ENCODE peak calls at places on chromosomes 11 and 22, in seven cellular contexts. One of them, this sample, is unnamed. For H3K4me1, the result is how much of the 10 kb centered on the place peaks cover.

GRCh38 chr11:27705873-27706820 is 5.9 kb upstream of the BDNF start:
- DNase-seq in upper lobe of right lung: no peak
- DNase-seq in body of pancreas: peak
- DNase-seq in endodermal cell: peak
- DNase-seq in neural progenitor cell: peak
- DNase-seq in pancreas: no peak
- DNase-seq in astrocyte: peak
- DNase-seq in this sample: no peak

GRCh38 chr11:1072116-1072820 is 2.4 kb upstream of the MUC2 start:
- DNase-seq in neural progenitor cell: no peak
- DNase-seq in endodermal cell: no peak
- DNase-seq in astrocyte: peak
- DNase-seq in upper lobe of right lung: peak
- DNase-seq in body of pancreas: peak
- DNase-seq in pancreas: peak
- DNase-seq in this sample: no peak

GRCh38 chr11:61883327-61883726 is 8.0 kb downstream of the FADS3 start:
- DNase-seq in endodermal cell: no peak
- DNase-seq in neural progenitor cell: no peak
- DNase-seq in astrocyte: no peak
- DNase-seq in pancreas: no peak
- DNase-seq in body of pancreas: no peak
- DNase-seq in upper lobe of right lung: no peak
- DNase-seq in this sample: no peak

GRCh38 chr11:69440876-69441275 is 40.6 kb upstream of the LINC01488 start:
- DNase-seq in pancreas: peak
- DNase-seq in body of pancreas: no peak
- DNase-seq in astrocyte: no peak
- DNase-seq in neural progenitor cell: no peak
- DNase-seq in endodermal cell: no peak
- DNase-seq in upper lobe of right lung: no peak
- DNase-seq in this sample: no peak

GRCh38 chr11:69908511-69909220 is 89.5 kb upstream of the FGF3 start:
- DNase-seq in endodermal cell: no peak
- DNase-seq in upper lobe of right lung: peak
- DNase-seq in body of pancreas: no peak
- DNase-seq in astrocyte: no peak
- DNase-seq in pancreas: peak
- DNase-seq in neural progenitor cell: no peak
- DNase-seq in this sample: no peak

GRCh38 chr11:110777765-110778164 is 65.5 kb upstream of the ARHGAP20 start:
- DNase-seq in body of pancreas: no peak
- DNase-seq in astrocyte: peak
- DNase-seq in neural progenitor cell: no peak
- DNase-seq in endodermal cell: no peak
- DNase-seq in upper lobe of right lung: no peak
- DNase-seq in pancreas: no peak
- DNase-seq in this sample: peak

GRCh38 chr11:73366265-73366610 is 10.0 kb upstream of the RELT start:
- DNase-seq in endodermal cell: no peak
- DNase-seq in astrocyte: no peak
- DNase-seq in body of pancreas: no peak
- DNase-seq in pancreas: no peak
- DNase-seq in neural progenitor cell: no peak
- DNase-seq in upper lobe of right lung: no peak
- DNase-seq in this sample: no peak

GRCh38 chr22:45553333-45554039 is 50.8 kb downstream of the FBLN1 start:
- DNase-seq in body of pancreas: peak
- DNase-seq in endodermal cell: peak
- DNase-seq in upper lobe of right lung: peak
- DNase-seq in pancreas: no peak
- DNase-seq in neural progenitor cell: peak
- DNase-seq in astrocyte: peak
- DNase-seq in this sample: peak

GRCh38 chr11:100592619-100593309 is 94.3 kb upstream of the ARHGAP42 start:
- DNase-seq in body of pancreas: no peak
- DNase-seq in pancreas: no peak
- DNase-seq in upper lobe of right lung: no peak
- DNase-seq in astrocyte: no peak
- DNase-seq in endodermal cell: no peak
- DNase-seq in neural progenitor cell: no peak
- DNase-seq in this sample: no peak

GRCh38 chr22:36385491-36386350 is 2.0 kb downstream of the MYH9 start:
- DNase-seq in pancreas: peak
- DNase-seq in astrocyte: no peak
- DNase-seq in neural progenitor cell: peak
- DNase-seq in endodermal cell: no peak
- DNase-seq in body of pancreas: peak
- DNase-seq in upper lobe of right lung: peak
- DNase-seq in this sample: no peak

GRCh38 chr11:61509058-61510029 is 795 bp downstream of the LRRC10B start:
- DNase-seq in endodermal cell: peak
- DNase-seq in upper lobe of right lung: peak
- DNase-seq in body of pancreas: peak
- DNase-seq in astrocyte: peak
- DNase-seq in neural progenitor cell: peak
- DNase-seq in pancreas: peak
- DNase-seq in this sample: peak

GRCh38 chr11:78586452-78587046 is 11.9 kb upstream of the NARS2 start:
- DNase-seq in neural progenitor cell: no peak
- DNase-seq in pancreas: no peak
- DNase-seq in astrocyte: no peak
- DNase-seq in upper lobe of right lung: no peak
- DNase-seq in body of pancreas: no peak
- DNase-seq in endodermal cell: no peak
- DNase-seq in this sample: no peak

GRCh38 chr22:42173183-42173926 is 42.7 kb upstream of the CYP2D6 start:
- DNase-seq in endodermal cell: no peak
- DNase-seq in body of pancreas: no peak
- DNase-seq in neural progenitor cell: no peak
- DNase-seq in upper lobe of right lung: no peak
- DNase-seq in astrocyte: no peak
- DNase-seq in pancreas: no peak
- DNase-seq in this sample: no peak

GRCh38 chr22:29780781-29781676 is 13.9 kb downstream of the UQCR10 start:
- DNase-seq in neural progenitor cell: no peak
- DNase-seq in upper lobe of right lung: no peak
- DNase-seq in pancreas: no peak
- DNase-seq in endodermal cell: peak
- DNase-seq in astrocyte: peak
- DNase-seq in body of pancreas: no peak
- DNase-seq in this sample: peak

GRCh38 chr22:50544078-50544745 is 1.5 kb upstream of the KLHDC7B start:
- DNase-seq in astrocyte: peak
- DNase-seq in pancreas: peak
- DNase-seq in upper lobe of right lung: peak
- DNase-seq in endodermal cell: peak
- DNase-seq in neural progenitor cell: peak
- DNase-seq in body of pancreas: peak
- DNase-seq in this sample: peak

GRCh38 chr11:131300304-131300703 is 70.1 kb upstream of the NTM start:
- DNase-seq in neural progenitor cell: no peak
- DNase-seq in pancreas: no peak
- DNase-seq in body of pancreas: no peak
- DNase-seq in astrocyte: peak
- DNase-seq in upper lobe of right lung: no peak
- DNase-seq in endodermal cell: no peak
- DNase-seq in this sample: no peak

GRCh38 chr11:46342237-46342636 is 5.0 kb upstream of the DGKZ start:
- DNase-seq in endodermal cell: peak
- DNase-seq in astrocyte: no peak
- DNase-seq in neural progenitor cell: no peak
- DNase-seq in upper lobe of right lung: no peak
- DNase-seq in body of pancreas: no peak
- DNase-seq in pancreas: no peak
- DNase-seq in this sample: no peak

DNA sequence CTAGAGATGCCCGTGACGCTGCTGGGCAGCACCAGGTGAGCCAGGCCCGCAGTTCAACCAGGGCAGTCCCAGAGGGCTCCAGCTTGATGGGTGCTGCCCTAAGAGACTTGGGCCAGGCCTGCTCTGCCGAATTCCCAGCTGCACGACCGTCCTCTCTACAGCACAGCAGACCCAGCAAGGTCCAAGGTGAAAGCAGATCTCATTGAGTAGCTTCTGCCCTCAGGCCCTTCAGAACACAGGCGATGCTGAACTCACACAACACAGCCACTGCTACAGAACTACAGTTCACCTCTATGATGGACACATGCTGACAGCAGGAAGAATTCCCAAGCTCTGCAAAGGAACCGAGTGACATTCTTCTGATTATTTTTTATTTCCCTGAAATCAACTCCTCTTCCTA is 81.6 kb downstream of the MICAL3 start:
- DNase-seq in pancreas: no peak
- DNase-seq in body of pancreas: no peak
- DNase-seq in upper lobe of right lung: no peak
- DNase-seq in astrocyte: no peak
- DNase-seq in endodermal cell: no peak
- DNase-seq in neural progenitor cell: no peak
- DNase-seq in this sample: no peak
- H3K27ac ChIP-seq in pancreas: no peak
- H3K27ac ChIP-seq in body of pancreas: peak
- H3K27ac ChIP-seq in upper lobe of right lung: no peak
- H3K27ac ChIP-seq in astrocyte: no peak
- H3K27ac ChIP-seq in endodermal cell: no peak
- H3K27ac ChIP-seq in neural progenitor cell: no peak
- H3K27ac ChIP-seq in this sample: no peak

GRCh38 chr11:47516155-47516554 is 36.8 kb downstream of the CELF1 start:
- DNase-seq in neural progenitor cell: no peak
- DNase-seq in endodermal cell: no peak
- DNase-seq in pancreas: no peak
- DNase-seq in upper lobe of right lung: no peak
- DNase-seq in astrocyte: no peak
- DNase-seq in body of pancreas: no peak
- DNase-seq in this sample: no peak
- H3K4me1 ChIP-seq in neural progenitor cell: under half
- H3K4me1 ChIP-seq in endodermal cell: under half
- H3K4me1 ChIP-seq in pancreas: under half
- H3K4me1 ChIP-seq in upper lobe of right lung: half or more
- H3K4me1 ChIP-seq in astrocyte: under half
- H3K4me1 ChIP-seq in body of pancreas: under half
- H3K4me1 ChIP-seq in this sample: half or more

GRCh38 chr11:115912484-115912945 is 408.3 kb upstream of the CADM1 start:
- DNase-seq in endodermal cell: peak
- DNase-seq in pancreas: no peak
- DNase-seq in neural progenitor cell: peak
- DNase-seq in astrocyte: no peak
- DNase-seq in upper lobe of right lung: no peak
- DNase-seq in body of pancreas: no peak
- DNase-seq in this sample: no peak
- TF ChIP-seq CTCF in endodermal cell: peak
- TF ChIP-seq CTCF in pancreas: no peak
- TF ChIP-seq CTCF in neural progenitor cell: peak
- TF ChIP-seq CTCF in astrocyte: peak
- TF ChIP-seq CTCF in upper lobe of right lung: no peak
- TF ChIP-seq CTCF in body of pancreas: peak
- TF ChIP-seq CTCF in this sample: peak

DNA sequence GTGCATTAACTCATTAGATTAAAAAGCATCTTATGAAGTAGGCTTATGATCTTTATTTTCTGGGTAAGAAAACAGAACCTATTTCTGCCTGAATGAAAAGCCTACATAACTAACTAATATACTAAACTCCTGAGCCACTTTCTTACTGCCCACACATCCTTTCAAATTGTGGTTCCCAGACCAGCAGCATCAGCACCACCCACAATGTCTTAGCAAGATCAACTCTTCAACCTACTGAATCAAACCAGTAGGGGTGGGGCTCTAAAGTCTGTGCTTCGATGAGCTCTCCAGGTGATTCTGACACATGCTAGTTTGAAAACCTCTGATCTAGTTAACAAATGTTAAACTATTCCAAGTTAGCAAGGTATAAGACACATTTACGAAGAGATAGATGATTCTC is 462.4 kb downstream of the DLG2 start:
- DNase-seq in upper lobe of right lung: no peak
- DNase-seq in astrocyte: no peak
- DNase-seq in body of pancreas: no peak
- DNase-seq in endodermal cell: no peak
- DNase-seq in neural progenitor cell: no peak
- DNase-seq in pancreas: no peak
- DNase-seq in this sample: no peak
- H3K27ac ChIP-seq in upper lobe of right lung: no peak
- H3K27ac ChIP-seq in astrocyte: no peak
- H3K27ac ChIP-seq in body of pancreas: no peak
- H3K27ac ChIP-seq in endodermal cell: no peak
- H3K27ac ChIP-seq in neural progenitor cell: no peak
- H3K27ac ChIP-seq in pancreas: no peak
- H3K27ac ChIP-seq in this sample: no peak

DNA sequence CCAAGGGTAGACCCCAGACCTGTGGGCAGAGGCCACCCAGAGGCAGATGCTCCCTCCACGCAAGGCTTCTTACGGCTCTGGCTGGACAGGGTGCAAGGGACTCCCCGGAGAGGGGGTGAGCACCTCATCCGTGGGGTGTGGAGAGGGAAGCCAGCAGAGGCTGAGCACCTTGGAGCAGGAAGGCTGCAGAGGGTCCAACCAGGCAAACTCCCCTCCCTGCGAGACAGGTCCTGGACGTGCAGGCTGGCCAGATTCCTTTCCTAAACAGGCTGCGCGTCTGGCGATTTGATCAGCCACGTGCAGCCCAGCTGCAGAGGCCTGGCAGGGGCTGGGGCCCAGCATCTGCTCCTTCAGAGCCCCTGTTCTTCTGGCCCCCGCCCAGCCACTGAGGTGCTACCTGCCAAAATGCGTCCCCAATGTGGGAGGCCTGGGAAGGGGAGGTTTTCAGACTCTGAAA is 49.3 kb downstream of the WNT11 start:
- DNase-seq in pancreas: no peak
- DNase-seq in neural progenitor cell: no peak
- DNase-seq in upper lobe of right lung: no peak
- DNase-seq in astrocyte: no peak
- DNase-seq in endodermal cell: no peak
- DNase-seq in body of pancreas: no peak
- DNase-seq in this sample: no peak
- H3K4me1 ChIP-seq in pancreas: under half
- H3K4me1 ChIP-seq in neural progenitor cell: under half
- H3K4me1 ChIP-seq in upper lobe of right lung: under half
- H3K4me1 ChIP-seq in astrocyte: under half
- H3K4me1 ChIP-seq in endodermal cell: under half
- H3K4me1 ChIP-seq in body of pancreas: under half
- H3K4me1 ChIP-seq in this sample: under half

DNA sequence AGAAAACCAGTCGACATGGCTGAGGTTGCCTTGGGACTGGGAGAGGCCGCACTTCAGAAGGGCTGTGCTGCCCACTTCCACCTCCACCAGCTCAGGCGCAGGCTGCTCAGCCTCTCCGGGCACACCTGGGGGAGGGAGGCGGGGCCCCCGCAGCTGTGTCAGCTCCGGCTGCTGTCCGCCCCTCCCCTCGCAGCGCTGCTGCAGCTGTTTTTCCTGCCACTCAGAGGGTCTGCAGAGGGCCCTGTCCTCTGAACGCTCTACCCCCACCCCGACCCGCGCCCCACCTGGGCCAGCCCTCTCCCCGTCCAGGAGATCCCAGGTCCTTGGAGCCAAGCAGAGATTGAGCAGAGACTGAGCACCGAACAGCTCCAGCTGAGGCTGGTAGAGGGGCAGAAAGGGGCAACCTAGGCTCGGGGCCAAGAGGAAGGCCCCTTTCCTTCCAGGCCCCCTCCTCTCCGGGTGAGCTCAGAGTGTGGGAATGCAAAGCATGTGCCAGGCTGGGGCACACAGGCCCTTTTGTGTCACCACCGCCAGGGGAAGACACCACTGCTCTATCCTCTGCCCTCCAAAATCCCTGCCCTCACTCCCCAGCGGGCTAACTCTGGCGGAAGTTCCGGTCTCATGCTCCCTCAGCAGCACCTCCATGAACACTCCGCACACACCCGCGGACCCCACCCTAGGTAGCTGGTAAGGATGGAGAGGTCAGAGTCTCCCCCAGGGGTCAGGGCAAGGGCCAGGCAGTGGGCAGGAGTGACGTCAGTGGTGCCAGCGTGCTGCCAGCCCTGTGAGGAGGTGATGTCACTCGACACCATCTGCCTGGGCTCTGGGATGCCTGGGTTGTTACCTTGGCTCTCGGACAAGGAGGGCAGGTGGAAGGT is 1.6 kb downstream of the MCAM start:
- DNase-seq in astrocyte: no peak
- DNase-seq in body of pancreas: peak
- DNase-seq in upper lobe of right lung: no peak
- DNase-seq in pancreas: peak
- DNase-seq in endodermal cell: peak
- DNase-seq in neural progenitor cell: peak
- DNase-seq in this sample: no peak
- TF ChIP-seq CTCF in astrocyte: no peak
- TF ChIP-seq CTCF in body of pancreas: peak
- TF ChIP-seq CTCF in upper lobe of right lung: no peak
- TF ChIP-seq CTCF in pancreas: no peak
- TF ChIP-seq CTCF in endodermal cell: peak
- TF ChIP-seq CTCF in neural progenitor cell: peak
- TF ChIP-seq CTCF in this sample: no peak

This sample was measured in foreskin keratinocyte.